ENCODE peak calls at places on chromosomes 13 and 19, in nine cellular contexts. K, Q, U, M, V, W, B, C and F are unnamed samples.

GRCh38 chr13:98957731-98958442 is 20.0 kb downstream of the DOCK9 start:
- DNase-seq in C (no peak), M (no peak), U (no peak), B (no peak), W (no peak), K (no peak), V (no peak), Q (no peak), F (no peak)

GRCh38 chr19:29596885-29597525 is 9.1 kb upstream of the POP4 start:
- DNase-seq in M (no peak), V (no peak), B (peak), Q (no peak), C (peak), K (no peak), W (peak), U (no peak), F (peak)

GRCh38 chr13:93039131-93039530 is 187.5 kb upstream of the GPC6 start:
- DNase-seq in Q (no peak), B (peak), K (no peak), U (no peak), V (peak), M (no peak), W (no peak), C (no peak), F (no peak)

GRCh38 chr19:40235238-40236025 is 8.9 kb upstream of the CCNP start:
- DNase-seq in Q (no peak), M (no peak), V (no peak), U (no peak), B (no peak), C (no peak), K (no peak), W (no peak), F (no peak)

GRCh38 chr13:98055623-98056022 is 87.3 kb upstream of the FARP1 start:
- DNase-seq in B (no peak), Q (no peak), W (no peak), C (no peak), V (no peak), K (no peak), M (no peak), U (no peak), F (no peak)

GRCh38 chr13:48891586-48891985 is 84.1 kb upstream of the FNDC3A start:
- DNase-seq in U (no peak), C (peak), B (peak), Q (no peak), K (no peak), M (no peak), V (no peak), W (no peak), F (peak)

GRCh38 chr19:48487944-48488343 is 18.8 kb downstream of the CYTH2 start:
- DNase-seq in K (no peak), Q (no peak), U (no peak), C (peak), M (no peak), V (peak), B (peak), W (peak), F (peak)

GRCh38 chr13:110746443-110746842 is 32.9 kb downstream of the ING1 start:
- DNase-seq in W (no peak), M (no peak), Q (no peak), U (no peak), C (no peak), B (no peak), V (no peak), K (no peak), F (no peak)

GRCh38 chr13:33235564-33235963 is 50.0 kb downstream of the STARD13 start:
- DNase-seq in C (peak), V (no peak), K (no peak), M (no peak), U (no peak), Q (no peak), B (no peak), W (no peak), F (no peak)

GRCh38 chr13:24220086-24220703 is 59.7 kb downstream of the SPATA13 start:
- DNase-seq in U (peak), Q (no peak), C (peak), W (peak), K (peak), V (peak), B (peak), M (no peak), F (peak)

GRCh38 chr19:50461066-50461875 is 15.0 kb upstream of the EMC10 start:
- DNase-seq in W (peak), K (peak), M (peak), U (peak), V (no peak), Q (peak), C (peak), B (peak), F (peak)

GRCh38 chr13:24252136-24252535 is 57.2 kb upstream of the C1QTNF9 start:
- DNase-seq in K (no peak), V (no peak), M (no peak), W (no peak), U (no peak), B (no peak), C (no peak), Q (no peak), F (no peak)

GRCh38 chr19:12884627-12884925 is 2.4 kb downstream of the KLF1 start:
- DNase-seq in V (no peak), M (no peak), Q (no peak), B (no peak), U (no peak), C (no peak), K (no peak), W (no peak), F (no peak)

GRCh38 chr19:35449347-35450043 is 1.4 kb downstream of the FFAR2 start:
- DNase-seq in M (no peak), C (no peak), B (no peak), V (no peak), Q (no peak), U (no peak), W (no peak), K (no peak), F (peak)

GRCh38 chr13:37503287-37503686 is 95.3 kb downstream of the POSTN start:
- DNase-seq in C (no peak), U (no peak), M (no peak), K (no peak), W (no peak), V (no peak), Q (no peak), B (no peak), F (no peak)

GRCh38 chr19:29546583-29547190 is 20.9 kb downstream of the VSTM2B start:
- DNase-seq in Q (no peak), M (no peak), K (no peak), B (no peak), V (no peak), C (no peak), W (no peak), U (no peak), F (no peak)

GRCh38 chr19:1065606-1066109 is 1.3 kb upstream of the ARHGAP45 start:
- DNase-seq in W (peak), B (no peak), C (no peak), M (no peak), Q (no peak), K (no peak), U (no peak), V (no peak), F (peak)

GRCh38 chr19:1171755-1172352 is 2.2 kb downstream of the SBNO2 start:
- DNase-seq in U (no peak), K (no peak), V (no peak), C (no peak), Q (peak), W (no peak), M (no peak), B (peak), F (peak)

GRCh38 chr13:113413898-113414282 is 39.4 kb downstream of the ADPRHL1 start:
- DNase-seq in K (no peak), Q (no peak), M (no peak), B (no peak), U (no peak), C (no peak), W (no peak), V (no peak), F (no peak)

GRCh38 chr13:45393941-45394570 is 24.1 kb downstream of the SLC25A30 start:
- DNase-seq in V (no peak), C (peak), M (no peak), U (peak), W (peak), K (no peak), Q (peak), B (peak), F (peak)

GRCh38 chr13:65744761-65745160 is 1485.4 kb downstream of the PCDH9 start:
- DNase-seq in U (no peak), B (no peak), W (no peak), V (peak), C (no peak), Q (no peak), M (no peak), K (no peak), F (no peak)